ENCODE peak calls at places on chromosomes 5 and 9, in five cellular contexts. V is neuronal stem cell, R is mesenchymal stem cell, T is H1, C is H9. M is an unnamed sample.

GRCh38 chr5:169121631-169122420 is 179.1 kb downstream of the SLIT3 start:
- DNase-seq in V (no peak), R (peak; percentile 3), T (no peak), C (no peak), M (no peak)

GRCh38 chr5:93165559-93165958 is 415.5 kb downstream of the NR2F1-AS1 start:
- DNase-seq in V (no peak), R (no peak), T (no peak), C (no peak), M (no peak)

GRCh38 chr5:41670854-41671791 is 160.7 kb upstream of the PLCXD3 start:
- DNase-seq in V (no peak), R (no peak), T (no peak), C (peak; percentile 34), M (peak; percentile 36)

GRCh38 chr9:133514475-133515239 is 10.1 kb downstream of the MYMK start:
- DNase-seq in V (no peak), R (no peak), T (no peak), C (no peak), M (no peak)

GRCh38 chr5:176762489-176762888 is 47.9 kb upstream of the UNC5A start:
- DNase-seq in V (no peak), R (no peak), T (no peak), C (peak; percentile 45), M (peak; percentile 44)

GRCh38 chr9:111572945-111573604 is 26.4 kb downstream of the PTGR1 start:
- DNase-seq in V (no peak), R (peak; percentile 35), T (no peak), C (no peak), M (no peak)

GRCh38 chr9:131500377-131500776 is 2.3 kb upstream of the POMT1 start:
- DNase-seq in V (no peak), R (no peak), T (no peak), C (no peak), M (no peak)

GRCh38 chr9:72925126-72925810 is 27.6 kb downstream of the ALDH1A1 start:
- DNase-seq in V (no peak), R (no peak), T (no peak), C (no peak), M (no peak)

GRCh38 chr5:170219615-170220014 is 13.2 kb upstream of the C5orf58 start:
- DNase-seq in V (no peak), R (peak; percentile 86), T (no peak), C (no peak), M (peak; percentile 31)

DNA sequence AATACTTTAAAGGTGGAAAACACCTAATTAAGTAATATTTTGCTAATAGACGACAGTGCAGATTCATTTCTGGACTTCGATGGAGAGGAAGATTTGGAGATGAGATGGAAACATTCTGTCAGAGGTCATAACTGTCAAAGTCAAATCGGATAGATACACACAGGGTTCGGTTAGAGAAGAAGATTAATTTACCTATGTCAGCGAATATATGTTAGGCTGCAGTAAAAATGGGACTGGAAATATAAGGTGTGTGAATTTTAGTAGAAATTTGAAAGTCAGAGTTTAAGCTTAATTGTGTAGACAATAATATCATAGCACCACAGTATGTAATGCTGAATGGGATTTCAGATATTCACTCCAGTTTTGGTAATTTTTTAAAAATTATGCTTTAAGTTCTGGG is 1020.3 kb upstream of the ACO1 start:
- DNase-seq in V (no peak), R (no peak), T (no peak), C (no peak), M (no peak)
- H3K4me1 ChIP-seq in V (no peaks in the 10 kb centered on the region), R (no peaks in the 10 kb centered on the region), T (no peaks in the 10 kb centered on the region), C (no peaks in the 10 kb centered on the region), M (no peaks in the 10 kb centered on the region)

DNA sequence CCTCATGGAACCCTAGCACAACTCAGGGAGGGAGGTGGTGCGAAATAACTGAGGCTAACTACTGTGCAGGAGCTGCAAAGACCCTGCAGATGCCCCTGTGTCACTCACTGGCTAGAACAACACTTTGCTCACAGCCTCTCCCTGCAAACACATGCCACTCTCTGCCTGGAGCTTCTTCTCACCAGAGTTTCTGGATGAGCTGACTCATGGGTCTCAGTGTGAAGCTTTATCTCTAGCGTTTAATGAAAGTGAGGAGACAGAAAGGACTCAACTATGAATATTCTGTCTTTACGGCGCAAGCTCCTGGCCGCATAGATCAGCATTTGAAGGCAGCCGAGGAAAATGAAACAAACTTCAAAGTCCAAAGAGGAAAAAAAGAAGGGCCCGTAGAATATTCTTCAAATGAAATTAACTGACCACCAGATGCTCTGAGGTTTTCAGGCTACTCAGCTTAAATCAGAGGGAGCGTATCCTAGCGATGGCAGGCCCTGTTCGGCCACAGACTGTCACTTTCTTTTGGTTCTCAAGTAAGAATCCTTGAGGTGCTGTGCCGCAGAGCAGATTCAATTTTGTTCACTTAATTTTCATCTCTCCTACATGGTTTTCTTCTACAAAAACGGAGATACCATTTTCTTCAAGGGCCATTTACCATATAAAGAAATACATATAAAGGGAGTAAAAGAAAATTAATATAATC is 77.8 kb upstream of the TAS2R1 start:
- DNase-seq in V (no peak), R (peak; percentile 34), T (no peak), C (no peak), M (peak; percentile 74)
- H4K8ac ChIP-seq in V (no peak overlapping the region), R (no peak overlapping the region), T (no peak overlapping the region), C (no peak overlapping the region), M (no peak overlapping the region)

DNA sequence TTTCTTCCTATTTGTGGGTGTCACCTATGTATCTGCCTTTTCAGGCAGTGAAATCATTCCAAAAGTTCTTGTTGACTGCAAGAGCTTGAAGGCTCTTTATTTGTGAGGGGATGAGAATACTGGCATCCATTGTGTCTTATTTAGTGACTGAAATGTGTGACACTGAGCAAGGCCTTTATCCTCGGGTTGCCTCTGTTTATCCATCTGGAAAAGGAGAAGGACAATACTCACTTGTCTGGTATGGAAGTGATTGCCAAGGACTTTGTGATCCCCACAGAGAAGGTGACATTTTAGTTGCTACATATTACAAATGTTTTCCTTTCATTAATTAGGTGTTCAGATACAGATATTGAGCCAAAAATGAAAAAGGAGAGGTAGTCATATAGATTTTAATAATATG is 80.2 kb downstream of the ARRDC3 start:
- DNase-seq in V (no peak), R (no peak), T (no peak), C (no peak), M (no peak)
- H3K4me1 ChIP-seq in V (no peaks in the 10 kb centered on the region), R (peaks cover 2% of the 10 kb centered on the region), T (no peaks in the 10 kb centered on the region), C (no peaks in the 10 kb centered on the region), M (no peaks in the 10 kb centered on the region)

DNA sequence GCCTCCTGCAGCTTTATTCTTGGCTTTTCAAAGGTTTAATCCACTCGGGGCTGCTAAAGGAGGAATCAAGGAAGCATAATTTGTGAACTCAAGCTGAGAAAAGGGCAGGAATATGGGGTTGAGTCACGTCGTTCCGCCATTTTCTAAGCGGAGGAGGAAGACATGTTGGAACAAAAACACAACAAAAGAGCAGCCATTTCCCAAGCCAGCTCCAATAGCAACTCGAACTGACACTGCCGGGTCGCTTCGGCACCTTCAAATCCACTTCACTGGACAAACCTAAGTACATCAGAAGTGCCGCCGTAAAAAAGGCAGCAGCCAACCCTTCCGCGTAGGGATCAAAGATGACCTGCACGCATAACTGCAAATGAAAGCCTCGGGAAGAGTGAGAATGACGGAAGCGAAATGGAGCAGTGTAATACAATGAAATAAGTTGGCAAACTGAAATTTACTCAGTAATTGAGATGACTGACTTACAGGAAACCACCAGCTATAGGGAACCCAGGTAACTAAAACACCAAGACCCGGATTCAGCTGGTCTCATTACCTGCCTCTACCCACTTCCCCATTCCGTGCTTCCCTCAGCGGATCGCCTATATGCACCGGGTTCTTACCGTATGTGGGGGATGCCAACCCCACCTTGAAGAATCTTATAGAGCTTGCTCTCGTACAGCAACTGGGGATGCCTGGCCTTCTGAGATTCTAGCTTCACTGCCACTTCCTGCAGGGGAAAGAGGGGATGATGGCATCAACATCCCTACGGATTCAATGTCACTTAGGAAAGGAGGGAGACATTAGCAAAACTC is 1.6 kb downstream of the CSNK1A1 start:
- DNase-seq in V (no peak), R (peak; percentile 75), T (no peak), C (peak; percentile 50), M (peak; percentile 81)
- H4K8ac ChIP-seq in V (no peak overlapping the region), R (peak overlapping the region; percentile 46), T (no peak overlapping the region), C (no peak overlapping the region), M (no peak overlapping the region)

GRCh38 chr9:120902286-120902685 is 24.3 kb downstream of the TRAF1 start:
- DNase-seq in V (no peak), R (no peak), T (no peak), C (no peak), M (no peak)
- H3K4me1 ChIP-seq in V (no peaks in the 10 kb centered on the region), R (no peaks in the 10 kb centered on the region), T (no peaks in the 10 kb centered on the region), C (no peaks in the 10 kb centered on the region), M (no peaks in the 10 kb centered on the region)

DNA sequence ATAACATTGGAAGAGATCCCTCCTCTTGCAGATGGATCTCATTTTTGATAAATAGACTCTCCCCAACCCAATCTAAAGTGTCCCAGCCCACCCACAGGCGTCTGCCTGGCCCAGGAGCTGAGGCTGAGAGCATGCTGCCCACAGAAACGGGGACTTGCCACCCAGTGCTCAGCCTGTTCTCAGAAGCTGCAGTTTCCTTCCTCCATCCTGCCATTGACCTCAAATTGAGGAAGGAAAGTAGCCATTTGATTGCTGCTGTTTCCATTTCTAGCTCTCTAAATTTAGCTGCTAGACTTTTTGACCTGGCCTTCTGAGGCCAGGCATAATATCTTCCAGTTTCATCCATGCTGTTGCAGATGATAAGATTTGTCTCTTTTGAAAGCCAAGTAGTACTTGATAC is 31.1 kb upstream of the FRMD3 start:
- DNase-seq in V (no peak), R (no peak), T (no peak), C (no peak), M (no peak)
- H4K8ac ChIP-seq in V (no peak overlapping the region), R (no peak overlapping the region), T (no peak overlapping the region), C (no peak overlapping the region), M (no peak overlapping the region)

GRCh38 chr9:110161940-110162339 is 46.0 kb downstream of the C9orf152 start:
- DNase-seq in V (no peak), R (no peak), T (no peak), C (no peak), M (no peak)
- H3K4me1 ChIP-seq in V (no peaks in the 10 kb centered on the region), R (peaks cover 6% of the 10 kb centered on the region), T (no peaks in the 10 kb centered on the region), C (peaks cover 4% of the 10 kb centered on the region), M (no peaks in the 10 kb centered on the region)

DNA sequence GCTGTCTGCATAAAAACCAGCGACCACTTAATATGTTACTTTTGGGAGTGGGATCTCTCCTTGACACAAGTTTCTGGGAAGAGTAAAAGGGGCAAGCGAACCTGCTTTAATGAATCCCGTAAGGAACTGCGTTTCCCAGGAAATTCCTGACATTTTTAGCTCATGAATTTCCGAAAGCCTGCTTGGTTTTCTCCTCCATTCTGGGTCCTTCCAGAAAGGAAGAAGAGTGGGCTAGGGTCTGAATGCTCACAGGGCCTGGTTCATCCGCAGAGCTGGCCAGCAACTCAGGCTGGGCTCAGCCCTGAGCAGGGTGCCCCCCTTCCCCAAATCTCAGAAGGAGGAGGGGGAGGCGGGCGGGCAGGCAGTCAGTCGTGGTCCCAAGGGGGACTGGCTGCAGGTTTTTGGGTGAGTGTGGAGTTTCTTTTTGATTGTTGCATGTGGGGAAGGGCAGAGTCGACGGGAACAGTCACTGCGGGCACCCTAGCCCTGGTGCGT is 1.2 kb upstream of the PURA start:
- DNase-seq in V (no peak), R (peak; percentile 16), T (no peak), C (no peak), M (peak; percentile 63)
- H4K8ac ChIP-seq in V (no peak overlapping the region), R (peak overlapping the region; percentile 38), T (no peak overlapping the region), C (no peak overlapping the region), M (no peak overlapping the region)

M was measured in mesendoderm.